ENCODE peak calls at places on chromosomes 1 and 21, in five cellular contexts. One of them, this sample, is unnamed.

GRCh38 chr1:163035791-163036249 is 33.3 kb upstream of the RGS4 start:
- DNase-seq in mammary epithelial cell: peak
- DNase-seq in PC-3: peak
- DNase-seq in cardiac fibroblast: peak
- DNase-seq in IMR-90: peak
- DNase-seq in this sample: peak

GRCh38 chr1:45375104-45376090 is 35.2 kb upstream of the MUTYH start:
- DNase-seq in mammary epithelial cell: no peak
- DNase-seq in PC-3: peak
- DNase-seq in cardiac fibroblast: no peak
- DNase-seq in IMR-90: no peak
- DNase-seq in this sample: no peak

GRCh38 chr21:30813174-30813573 is at the start of gene KRTAP8-1:
- DNase-seq in mammary epithelial cell: no peak
- DNase-seq in PC-3: no peak
- DNase-seq in cardiac fibroblast: no peak
- DNase-seq in IMR-90: no peak
- DNase-seq in this sample: no peak

GRCh38 chr1:199460933-199461332 is 566.6 kb upstream of the NR5A2 start:
- DNase-seq in mammary epithelial cell: no peak
- DNase-seq in PC-3: no peak
- DNase-seq in cardiac fibroblast: peak
- DNase-seq in IMR-90: peak
- DNase-seq in this sample: no peak

GRCh38 chr1:120133228-120133927 is 42.9 kb downstream of the SEC22B start:
- DNase-seq in mammary epithelial cell: no peak
- DNase-seq in PC-3: no peak
- DNase-seq in cardiac fibroblast: no peak
- DNase-seq in IMR-90: no peak
- DNase-seq in this sample: no peak

GRCh38 chr21:18318156-18318555 is 73.5 kb downstream of the CHODL start:
- DNase-seq in mammary epithelial cell: no peak
- DNase-seq in PC-3: no peak
- DNase-seq in cardiac fibroblast: no peak
- DNase-seq in IMR-90: no peak
- DNase-seq in this sample: no peak

GRCh38 chr1:77281491-77282186 is at the start of gene AK5:
- DNase-seq in mammary epithelial cell: peak
- DNase-seq in PC-3: peak
- DNase-seq in cardiac fibroblast: peak
- DNase-seq in IMR-90: peak
- DNase-seq in this sample: peak

GRCh38 chr1:68973459-68974244 is 476.8 kb upstream of the DEPDC1 start:
- DNase-seq in mammary epithelial cell: peak
- DNase-seq in PC-3: peak
- DNase-seq in cardiac fibroblast: peak
- DNase-seq in IMR-90: peak
- DNase-seq in this sample: peak

GRCh38 chr1:103191327-103191726 is 83.0 kb upstream of the COL11A1 start:
- DNase-seq in mammary epithelial cell: no peak
- DNase-seq in PC-3: no peak
- DNase-seq in cardiac fibroblast: no peak
- DNase-seq in IMR-90: peak
- DNase-seq in this sample: no peak

GRCh38 chr1:23557471-23558124 is 1.7 kb downstream of the ID3 start:
- DNase-seq in mammary epithelial cell: no peak
- DNase-seq in PC-3: no peak
- DNase-seq in cardiac fibroblast: peak
- DNase-seq in IMR-90: peak
- DNase-seq in this sample: no peak

GRCh38 chr1:21568809-21569385 is 59.7 kb downstream of the ALPL start:
- DNase-seq in mammary epithelial cell: no peak
- DNase-seq in PC-3: no peak
- DNase-seq in cardiac fibroblast: peak
- DNase-seq in IMR-90: no peak
- DNase-seq in this sample: no peak

GRCh38 chr1:53982762-53983101 is 35.3 kb downstream of the LDLRAD1 start:
- DNase-seq in mammary epithelial cell: no peak
- DNase-seq in PC-3: no peak
- DNase-seq in cardiac fibroblast: no peak
- DNase-seq in IMR-90: no peak
- DNase-seq in this sample: no peak
- H3K4me3 ChIP-seq in mammary epithelial cell: peak
- H3K4me3 ChIP-seq in PC-3: peak
- H3K4me3 ChIP-seq in cardiac fibroblast: no peak
- H3K4me3 ChIP-seq in IMR-90: peak
- H3K4me3 ChIP-seq in this sample: peak

GRCh38 chr1:173477286-173478098 is at the start of gene PRDX6:
- DNase-seq in mammary epithelial cell: no peak
- DNase-seq in PC-3: peak
- DNase-seq in cardiac fibroblast: peak
- DNase-seq in IMR-90: peak
- DNase-seq in this sample: peak
- TF ChIP-seq CTCF in mammary epithelial cell: no peak
- TF ChIP-seq CTCF in PC-3: no peak
- TF ChIP-seq CTCF in cardiac fibroblast: no peak
- TF ChIP-seq CTCF in IMR-90: no peak
- TF ChIP-seq CTCF in this sample: no peak

GRCh38 chr1:87328121-87329050 is at the start of gene LMO4:
- DNase-seq in mammary epithelial cell: peak
- DNase-seq in PC-3: peak
- DNase-seq in cardiac fibroblast: peak
- DNase-seq in IMR-90: peak
- DNase-seq in this sample: peak

GRCh38 chr1:87329051-87329755 is 523 bp downstream of the LMO4 start:
- DNase-seq in mammary epithelial cell: peak
- DNase-seq in PC-3: peak
- DNase-seq in cardiac fibroblast: peak
- DNase-seq in IMR-90: peak
- DNase-seq in this sample: peak

GRCh38 chr1:87330201-87330953 is 1.7 kb downstream of the LMO4 start:
- DNase-seq in mammary epithelial cell: peak
- DNase-seq in PC-3: peak
- DNase-seq in cardiac fibroblast: peak
- DNase-seq in IMR-90: peak
- DNase-seq in this sample: peak

GRCh38 chr1:87330954-87331318 is 2.3 kb downstream of the LMO4 start:
- DNase-seq in mammary epithelial cell: no peak
- DNase-seq in PC-3: no peak
- DNase-seq in cardiac fibroblast: peak
- DNase-seq in IMR-90: no peak
- DNase-seq in this sample: no peak

GRCh38 chr1:87329756-87330200 is 1.1 kb downstream of the LMO4 start:
- DNase-seq in mammary epithelial cell: no peak
- DNase-seq in PC-3: peak
- DNase-seq in cardiac fibroblast: peak
- DNase-seq in IMR-90: peak
- DNase-seq in this sample: no peak
- H3K4me3 ChIP-seq in mammary epithelial cell: peak
- H3K4me3 ChIP-seq in PC-3: peak
- H3K4me3 ChIP-seq in cardiac fibroblast: peak
- H3K4me3 ChIP-seq in IMR-90: peak
- H3K4me3 ChIP-seq in this sample: peak

GRCh38 chr1:224786533-224787249 is 142.8 kb upstream of the DNAH14 start:
- DNase-seq in mammary epithelial cell: peak
- DNase-seq in PC-3: peak
- DNase-seq in cardiac fibroblast: peak
- DNase-seq in IMR-90: peak
- DNase-seq in this sample: peak

GRCh38 chr1:224784606-224785328 is 144.7 kb upstream of the DNAH14 start:
- DNase-seq in mammary epithelial cell: peak
- DNase-seq in PC-3: peak
- DNase-seq in cardiac fibroblast: peak
- DNase-seq in IMR-90: peak
- DNase-seq in this sample: peak

GRCh38 chr1:224791362-224791941 is 138.0 kb upstream of the DNAH14 start:
- DNase-seq in mammary epithelial cell: no peak
- DNase-seq in PC-3: no peak
- DNase-seq in cardiac fibroblast: no peak
- DNase-seq in IMR-90: no peak
- DNase-seq in this sample: no peak

GRCh38 chr1:224785622-224786021 is 143.9 kb upstream of the DNAH14 start:
- DNase-seq in mammary epithelial cell: no peak
- DNase-seq in PC-3: peak
- DNase-seq in cardiac fibroblast: no peak
- DNase-seq in IMR-90: no peak
- DNase-seq in this sample: no peak

DNA sequence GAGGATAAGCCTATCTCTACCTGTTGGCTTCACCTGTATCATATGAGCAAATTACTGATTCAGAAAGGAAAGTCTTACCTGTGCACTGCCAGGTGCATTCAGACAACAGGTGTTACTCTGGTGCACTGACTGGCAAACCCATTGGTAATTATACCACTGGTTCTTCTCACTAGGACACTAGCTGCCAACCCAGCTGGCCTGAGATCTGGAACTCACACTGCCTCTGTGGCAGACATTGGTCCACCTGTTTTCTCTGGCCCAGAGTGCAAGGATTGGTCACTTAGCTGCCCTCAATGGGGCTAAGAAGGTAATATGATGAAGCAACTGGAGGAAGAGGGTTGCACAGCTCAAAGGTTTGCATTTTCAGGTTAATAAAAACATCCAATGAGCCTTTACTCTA is 140.2 kb upstream of the DNAH14 start:
- DNase-seq in mammary epithelial cell: no peak
- DNase-seq in PC-3: no peak
- DNase-seq in cardiac fibroblast: no peak
- DNase-seq in IMR-90: no peak
- DNase-seq in this sample: no peak
- TF ChIP-seq CTCF in mammary epithelial cell: no peak
- TF ChIP-seq CTCF in PC-3: no peak
- TF ChIP-seq CTCF in cardiac fibroblast: no peak
- TF ChIP-seq CTCF in IMR-90: no peak
- TF ChIP-seq CTCF in this sample: no peak

DNA sequence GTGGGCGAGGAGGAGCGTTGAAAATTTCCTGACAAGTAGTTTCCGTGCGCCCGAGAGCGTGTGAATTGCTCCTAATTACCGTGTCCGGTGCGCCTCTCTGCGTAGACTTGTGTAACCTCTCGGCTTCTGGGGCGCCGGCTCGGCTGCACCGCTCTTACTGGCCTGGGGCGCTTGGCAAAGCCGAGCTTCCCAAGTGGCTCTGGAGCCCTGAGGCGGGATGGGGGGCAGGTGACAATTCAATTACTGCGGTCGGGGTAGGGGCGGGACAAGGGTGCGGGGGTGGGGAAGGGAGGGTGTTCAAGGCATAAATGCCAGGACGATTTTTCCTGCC is 392 bp upstream of the DMRTA2 start:
- DNase-seq in mammary epithelial cell: peak
- DNase-seq in PC-3: no peak
- DNase-seq in cardiac fibroblast: no peak
- DNase-seq in IMR-90: no peak
- DNase-seq in this sample: no peak
- H3K4me3 ChIP-seq in mammary epithelial cell: peak
- H3K4me3 ChIP-seq in PC-3: no peak
- H3K4me3 ChIP-seq in cardiac fibroblast: peak
- H3K4me3 ChIP-seq in IMR-90: no peak
- H3K4me3 ChIP-seq in this sample: peak